ENCODE peak calls at places on chromosomes 7 and 10, in seven cellular contexts. S is GM12878, A is dorsolateral prefrontal cortex, B is ovary, F is foreskin keratinocyte, L is brain microvascular endothelial cell, N is IMR-90. I is an unnamed sample. For H3K27me3, the result is how much of the 10 kb centered on the place peaks cover.

GRCh38 chr10:66880826-66881225 is 45.0 kb upstream of the LRRTM3 start:
- DNase-seq in A (no peak), L (no peak), B (no peak), F (no peak), S (no peak), N (no peak), I (no peak)

GRCh38 chr7:21868647-21868896 is 77.1 kb downstream of the CDCA7L start:
- DNase-seq in F (no peak), L (no peak), B (no peak), A (no peak), N (no peak), S (no peak), I (no peak)

GRCh38 chr10:11504566-11505285 is 106.7 kb downstream of the USP6NL start:
- DNase-seq in S (no peak), L (no peak), A (no peak), N (no peak), B (no peak), F (no peak), I (no peak)

GRCh38 chr7:151244156-151244870 is 4.2 kb downstream of the SMARCD3 start:
- DNase-seq in N (peak), L (peak), F (no peak), A (no peak), S (peak), B (no peak), I (peak)

GRCh38 chr10:72081772-72082590 is 6.4 kb downstream of the SPOCK2 start:
- DNase-seq in S (no peak), B (no peak), A (no peak), L (no peak), F (no peak), N (no peak), I (no peak)

GRCh38 chr7:73839743-73840714 is 2.3 kb downstream of the METTL27 start:
- DNase-seq in F (no peak), B (no peak), A (no peak), N (no peak), S (no peak), L (no peak), I (no peak)

GRCh38 chr7:2523941-2524807 is 4.6 kb downstream of the LFNG start:
- DNase-seq in F (no peak), N (peak), S (no peak), B (no peak), A (peak), L (no peak), I (no peak)

GRCh38 chr10:14586901-14587300 is 187.8 kb downstream of the FAM107B start:
- DNase-seq in B (no peak), F (no peak), A (no peak), N (no peak), L (no peak), S (no peak), I (peak)

GRCh38 chr7:44460325-44460724 is 30.1 kb downstream of the NUDCD3 start:
- DNase-seq in L (no peak), F (no peak), B (no peak), A (no peak), S (peak), N (no peak), I (peak)

GRCh38 chr7:146544748-146545147 is 428.1 kb downstream of the CNTNAP2 start:
- DNase-seq in A (no peak), F (no peak), N (no peak), B (no peak), L (no peak), S (no peak), I (no peak)

GRCh38 chr10:86708783-86709778 is 40.8 kb downstream of the LDB3 start:
- DNase-seq in B (no peak), N (no peak), L (no peak), F (no peak), S (no peak), A (no peak), I (no peak)

GRCh38 chr10:101558206-101558605 is 29.9 kb downstream of the POLL start:
- DNase-seq in B (no peak), F (peak), L (no peak), A (no peak), N (no peak), S (no peak), I (no peak)

GRCh38 chr10:31479752-31480151 is 160.7 kb downstream of the ZEB1 start:
- DNase-seq in A (no peak), B (no peak), F (no peak), S (no peak), N (peak), L (no peak), I (no peak)

GRCh38 chr10:63719174-63719856 is 198.1 kb downstream of the REEP3 start:
- DNase-seq in S (no peak), F (no peak), B (no peak), L (no peak), N (no peak), A (no peak), I (no peak)

GRCh38 chr10:93006435-93007039 is 54.1 kb upstream of the CYP26C1 start:
- DNase-seq in N (peak), F (no peak), A (no peak), B (no peak), S (no peak), L (peak), I (no peak)

GRCh38 chr7:31114593-31115343 is 62.7 kb downstream of the ADCYAP1R1 start:
- DNase-seq in L (peak), S (no peak), B (no peak), F (no peak), A (no peak), N (peak), I (no peak)

GRCh38 chr10:79477456-79477855 is 32.0 kb upstream of the ZCCHC24 start:
- DNase-seq in F (no peak), A (no peak), B (no peak), S (no peak), N (peak), L (no peak), I (no peak)

GRCh38 chr7:114910787-114911186 is 11.1 kb upstream of the MDFIC start:
- DNase-seq in L (no peak), B (no peak), A (no peak), F (no peak), N (no peak), S (no peak), I (no peak)

DNA sequence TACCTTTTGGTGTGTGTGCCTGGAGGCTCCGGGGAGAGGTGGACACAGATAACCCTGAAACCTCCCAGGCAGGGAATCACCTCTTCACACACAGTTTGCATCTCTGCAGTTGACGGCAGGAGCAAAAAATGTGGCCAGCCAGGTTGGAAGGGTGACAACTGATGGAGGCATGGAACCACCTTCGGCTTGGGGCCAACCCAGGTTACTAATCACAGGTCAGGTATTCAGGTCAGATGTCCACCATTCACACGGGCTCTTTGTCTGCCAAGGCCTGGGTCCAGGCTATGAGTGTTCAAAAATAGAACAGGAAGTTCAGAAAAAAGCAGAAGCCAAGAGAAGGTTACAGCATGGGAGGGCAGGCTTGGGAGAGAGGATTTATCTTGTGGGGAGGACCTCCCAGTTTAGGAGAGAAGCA is 137.2 kb upstream of the EFCAB10 start:
- DNase-seq in L (no peak), S (no peak), N (no peak), B (no peak), F (no peak), A (no peak), I (no peak)
- H3K27ac ChIP-seq in L (no peak), S (no peak), N (no peak), B (no peak), F (no peak), A (no peak), I (no peak)

GRCh38 chr10:82953909-82954308 is 1078.9 kb downstream of the NRG3 start:
- DNase-seq in F (no peak), L (no peak), B (no peak), N (no peak), S (no peak), A (no peak), I (no peak)
- TF ChIP-seq CTCF in F (no peak), L (no peak), B (no peak), N (no peak), S (peak), A (no peak), I (no peak)

GRCh38 chr7:27153526-27153925 is 1.1 kb upstream of the HOXA3 start:
- DNase-seq in A (no peak), S (no peak), B (no peak), F (peak), L (no peak), N (no peak), I (no peak)

GRCh38 chr7:27151341-27151944 is 940 bp downstream of the HOXA3 start:
- DNase-seq in N (no peak), S (no peak), L (no peak), F (no peak), B (peak), A (no peak), I (no peak)

GRCh38 chr7:27152816-27153486 is 568 bp upstream of the HOXA3 start:
- DNase-seq in L (no peak), N (no peak), A (no peak), F (peak), S (no peak), B (peak), I (no peak)

GRCh38 chr7:27150568-27151340 is 1.6 kb downstream of the HOXA3 start:
- DNase-seq in B (peak), A (peak), N (peak), S (no peak), F (peak), L (peak), I (peak)

GRCh38 chr7:27151945-27152815 is at the start of gene HOXA3:
- DNase-seq in S (no peak), F (peak), B (peak), A (no peak), L (no peak), N (peak), I (no peak)
- H3K27me3 ChIP-seq in S (under half), F (under half), B (under half), A (half or more), L (half or more), N (under half), I (half or more)

DNA sequence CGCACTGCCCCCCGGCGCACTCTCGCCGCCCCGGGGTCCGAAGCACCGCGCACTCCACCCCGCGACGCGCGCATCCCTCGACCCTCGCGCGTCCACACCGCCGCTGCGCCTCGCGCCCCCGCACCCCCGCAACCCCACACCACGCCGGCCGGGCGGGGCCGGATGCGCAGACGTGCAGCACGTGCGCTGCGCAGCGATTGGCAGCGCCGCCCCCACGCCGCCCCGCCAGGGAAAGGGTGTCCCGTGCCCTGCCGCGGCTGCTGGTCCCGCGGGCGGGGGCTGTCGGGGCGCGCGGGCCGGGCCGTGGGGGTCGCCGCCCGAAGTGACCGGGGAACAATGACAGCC is 53.7 kb upstream of the KDM7A start:
- DNase-seq in N (no peak), S (no peak), B (no peak), F (no peak), A (no peak), L (no peak), I (peak)
- H3K27ac ChIP-seq in N (no peak), S (no peak), B (no peak), F (no peak), A (no peak), L (no peak), I (peak)

GRCh38 chr7:101814996-101815825 is 2.2 kb upstream of the CUX1 start:
- DNase-seq in B (peak), L (no peak), S (no peak), N (peak), A (peak), F (no peak), I (peak)

GRCh38 chr7:101815826-101816488 is 1.5 kb upstream of the CUX1 start:
- DNase-seq in N (peak), F (no peak), S (no peak), L (peak), B (peak), A (peak), I (peak)

GRCh38 chr7:101813414-101814019 is 3.9 kb upstream of the CUX1 start:
- DNase-seq in N (no peak), F (no peak), S (no peak), L (no peak), B (no peak), A (no peak), I (no peak)

GRCh38 chr7:101812595-101812994 is 4.8 kb upstream of the CUX1 start:
- DNase-seq in B (no peak), A (no peak), N (no peak), L (no peak), F (no peak), S (no peak), I (no peak)

GRCh38 chr7:101814081-101814995 is 3.1 kb upstream of the CUX1 start:
- DNase-seq in B (peak), L (no peak), S (no peak), N (peak), A (peak), F (no peak), I (peak)
- TF ChIP-seq CTCF in B (peak), L (peak), S (peak), N (peak), A (peak), F (peak), I (peak)

GRCh38 chr7:155584763-155585531 is 38.6 kb upstream of the CNPY1 start:
- DNase-seq in A (no peak), S (no peak), L (peak), F (no peak), B (no peak), N (no peak), I (no peak)

GRCh38 chr7:155583636-155584035 is 37.3 kb upstream of the CNPY1 start:
- DNase-seq in B (no peak), L (no peak), A (no peak), S (no peak), F (no peak), N (no peak), I (no peak)

GRCh38 chr7:155585956-155586355 is 39.6 kb upstream of the CNPY1 start:
- DNase-seq in L (no peak), A (no peak), S (no peak), N (no peak), F (no peak), B (no peak), I (no peak)

GRCh38 chr7:155585532-155585895 is 39.2 kb upstream of the CNPY1 start:
- DNase-seq in S (no peak), L (no peak), N (no peak), B (no peak), A (no peak), F (no peak), I (no peak)

GRCh38 chr7:155584261-155584660 is 37.9 kb upstream of the CNPY1 start:
- DNase-seq in B (no peak), F (no peak), A (no peak), S (no peak), L (no peak), N (no peak), I (no peak)
- H3K27me3 ChIP-seq in B (under half), F (under half), A (under half), S (under half), L (under half), N (under half), I (under half)